ENCODE peak calls at places on chromosome 20, in ten cellular contexts. K, Q, U, J, C, N, F, E, W and D are unnamed samples.

GRCh38 chr20:1505361-1505760 is 14.1 kb upstream of the SIRPB2 start:
- DNase-seq in E (no peak), C (no peak), F (no peak), N (peak), U (no peak), K (no peak), W (no peak), Q (no peak), J (no peak), D (no peak)

GRCh38 chr20:62045118-62045517 is 20.6 kb downstream of the TAF4 start:
- DNase-seq in C (no peak), N (no peak), W (no peak), F (peak), J (no peak), Q (no peak), K (no peak), E (no peak), U (no peak), D (no peak)

GRCh38 chr20:38034961-38035360 is 1.4 kb downstream of the RPRD1B start:
- DNase-seq in W (no peak), F (no peak), E (no peak), J (no peak), Q (no peak), K (no peak), C (no peak), U (no peak), N (no peak), D (no peak)

GRCh38 chr20:50594591-50595432 is 84.6 kb downstream of the PTPN1 start:
- DNase-seq in K (no peak), F (no peak), C (no peak), N (no peak), Q (no peak), U (no peak), E (no peak), J (no peak), W (no peak), D (no peak)

GRCh38 chr20:17910828-17911294 is 57.7 kb downstream of the SNX5 start:
- DNase-seq in N (no peak), F (no peak), U (peak), Q (no peak), W (no peak), K (no peak), E (no peak), J (peak), C (no peak), D (no peak)

GRCh38 chr20:51125095-51125494 is 102.2 kb upstream of the KCNG1 start:
- DNase-seq in J (no peak), E (no peak), U (no peak), F (no peak), N (no peak), Q (no peak), K (no peak), C (no peak), W (no peak), D (no peak)

GRCh38 chr20:1469925-1470571 is 3.4 kb upstream of the NSFL1C start:
- DNase-seq in F (peak), K (peak), E (peak), J (peak), W (peak), U (peak), C (peak), Q (peak), N (peak), D (peak)

GRCh38 chr20:15742076-15742475 is 831.2 kb downstream of the KIF16B start:
- DNase-seq in F (no peak), U (no peak), J (no peak), W (no peak), Q (no peak), K (no peak), C (no peak), N (no peak), E (no peak), D (no peak)

GRCh38 chr20:34701405-34702085 is 2.6 kb upstream of the TP53INP2 start:
- DNase-seq in C (no peak), N (no peak), J (no peak), Q (peak), E (no peak), U (no peak), W (no peak), K (no peak), F (no peak), D (no peak)

GRCh38 chr20:9280654-9281053 is 211.8 kb downstream of the PLCB4 start:
- DNase-seq in K (no peak), Q (no peak), U (no peak), N (no peak), E (no peak), W (no peak), F (no peak), C (no peak), J (no peak), D (no peak)

GRCh38 chr20:21571841-21572690 is 58.2 kb upstream of the NKX2-2 start:
- DNase-seq in N (no peak), F (peak), C (no peak), K (no peak), U (no peak), W (no peak), J (peak), E (no peak), Q (peak), D (no peak)

GRCh38 chr20:14921546-14921945 is 584.1 kb upstream of the FLRT3 start:
- DNase-seq in C (no peak), K (no peak), N (no peak), J (no peak), Q (no peak), E (no peak), U (no peak), W (no peak), F (no peak), D (no peak)

GRCh38 chr20:58892126-58892931 is 39.8 kb downstream of the GNAS start:
- DNase-seq in C (no peak), N (no peak), U (peak), W (no peak), K (peak), F (peak), E (no peak), J (peak), Q (peak), D (peak)

GRCh38 chr20:61615806-61616205 is 363.7 kb downstream of the CDH4 start:
- DNase-seq in K (no peak), U (no peak), E (no peak), F (peak), C (no peak), W (no peak), N (no peak), J (no peak), Q (no peak), D (no peak)

GRCh38 chr20:33622705-33623390 is 39.3 kb upstream of the C20orf144 start:
- DNase-seq in J (no peak), F (no peak), W (no peak), C (no peak), K (no peak), E (no peak), N (no peak), U (no peak), Q (no peak), D (no peak)

GRCh38 chr20:46215913-46216707 is 92.2 kb downstream of the CDH22 start:
- DNase-seq in U (no peak), N (no peak), W (no peak), J (peak), K (no peak), Q (peak), C (peak), F (no peak), E (peak), D (no peak)

GRCh38 chr20:57392512-57393271 is 1.5 kb downstream of the RBM38 start:
- DNase-seq in J (peak), W (no peak), K (peak), E (no peak), N (no peak), C (no peak), F (peak), Q (no peak), U (peak), D (no peak)

GRCh38 chr20:8287328-8287727 is 155.3 kb downstream of the PLCB1 start:
- DNase-seq in K (no peak), F (no peak), N (no peak), U (no peak), Q (no peak), E (no peak), W (no peak), C (no peak), J (no peak), D (no peak)

GRCh38 chr20:8602389-8603116 is 466.3 kb upstream of the PLCB4 start:
- DNase-seq in E (no peak), Q (no peak), W (peak), N (no peak), J (no peak), K (no peak), F (no peak), C (no peak), U (no peak), D (no peak)

GRCh38 chr20:61350500-61351250 is 98.6 kb downstream of the CDH4 start:
- DNase-seq in K (no peak), F (no peak), U (peak), N (no peak), E (no peak), J (no peak), C (no peak), W (no peak), Q (no peak), D (no peak)

GRCh38 chr20:41245086-41245707 is 72.3 kb downstream of the ZHX3 start:
- DNase-seq in U (peak), F (no peak), E (no peak), C (peak), K (no peak), Q (peak), J (no peak), N (no peak), W (no peak), D (no peak)

GRCh38 chr20:62117658-62118057 is 4.6 kb upstream of the LSM14B start:
- DNase-seq in K (peak), J (no peak), Q (no peak), W (no peak), E (no peak), F (peak), U (no peak), C (no peak), N (no peak), D (no peak)

GRCh38 chr20:44424039-44424495 is 51.6 kb upstream of the TTPAL start:
- DNase-seq in F (no peak), E (no peak), N (no peak), W (no peak), Q (no peak), J (no peak), K (no peak), C (no peak), U (no peak), D (no peak)

GRCh38 chr20:8357703-8358102 is 225.6 kb downstream of the PLCB1 start:
- DNase-seq in C (no peak), Q (no peak), E (no peak), K (no peak), W (no peak), N (no peak), U (no peak), F (no peak), J (no peak), D (no peak)

GRCh38 chr20:15627501-15627903 is 945.7 kb downstream of the KIF16B start:
- DNase-seq in U (no peak), K (no peak), W (no peak), N (no peak), Q (no peak), J (no peak), C (peak), E (no peak), F (no peak), D (no peak)

DNA sequence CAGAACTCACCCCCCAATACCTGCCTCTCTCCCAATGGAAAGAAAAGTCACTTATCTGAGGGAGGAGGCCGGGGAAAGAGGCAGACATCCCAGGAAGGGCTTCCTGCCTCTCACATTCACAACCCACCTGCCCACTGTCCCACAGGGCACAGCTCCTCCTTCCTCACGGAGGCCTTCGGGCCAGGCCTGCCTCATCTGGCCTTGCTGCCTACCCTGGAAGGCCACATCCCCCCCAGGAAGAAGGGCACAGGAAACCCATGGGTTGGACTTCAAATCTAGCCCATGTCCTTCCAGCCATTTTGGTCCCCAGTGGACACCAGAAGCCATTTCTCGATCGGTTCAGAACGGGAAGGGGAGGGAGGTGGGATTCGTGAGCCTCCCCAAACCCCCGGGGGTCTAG is 162.0 kb downstream of the PREX1 start:
- DNase-seq in K (no peak), J (no peak), C (no peak), Q (no peak), W (no peak), F (no peak), E (no peak), N (no peak), U (no peak), D (no peak)
- TF ChIP-seq POLR2AphosphoS5 in K (no peak), J (no peak), C (no peak), Q (no peak), W (no peak), F (no peak), E (no peak), N (no peak), U (no peak), D (no peak)

GRCh38 chr20:63708301-63709148 is 686 bp downstream of the ZGPAT start:
- DNase-seq in F (no peak), Q (no peak), C (no peak), E (no peak), W (no peak), K (no peak), J (peak), U (peak), N (no peak), D (no peak)

GRCh38 chr20:63706027-63706695 is 1.6 kb downstream of the ARFRP1 start:
- DNase-seq in J (peak), C (no peak), F (no peak), W (no peak), N (no peak), U (peak), K (peak), E (no peak), Q (no peak), D (no peak)

GRCh38 chr20:63706852-63707557 is 771 bp downstream of the ARFRP1 start:
- DNase-seq in J (peak), F (peak), C (no peak), K (peak), W (no peak), N (no peak), E (no peak), Q (peak), U (peak), D (no peak)

GRCh38 chr20:63709149-63709527 is 1.3 kb downstream of the ZGPAT start:
- DNase-seq in E (no peak), F (no peak), K (no peak), J (no peak), Q (no peak), U (peak), N (no peak), C (no peak), W (no peak), D (no peak)

GRCh38 chr20:63707558-63708300 is at the start of the genes ARFRP1 and ZGPAT:
- DNase-seq in F (peak), W (no peak), N (peak), K (peak), Q (peak), C (no peak), E (peak), U (peak), J (peak), D (peak)
- TF ChIP-seq POLR2A in F (no peak), W (peak), N (peak), K (peak), Q (peak), C (no peak), E (peak), U (peak), J (peak), D (peak)

DNA sequence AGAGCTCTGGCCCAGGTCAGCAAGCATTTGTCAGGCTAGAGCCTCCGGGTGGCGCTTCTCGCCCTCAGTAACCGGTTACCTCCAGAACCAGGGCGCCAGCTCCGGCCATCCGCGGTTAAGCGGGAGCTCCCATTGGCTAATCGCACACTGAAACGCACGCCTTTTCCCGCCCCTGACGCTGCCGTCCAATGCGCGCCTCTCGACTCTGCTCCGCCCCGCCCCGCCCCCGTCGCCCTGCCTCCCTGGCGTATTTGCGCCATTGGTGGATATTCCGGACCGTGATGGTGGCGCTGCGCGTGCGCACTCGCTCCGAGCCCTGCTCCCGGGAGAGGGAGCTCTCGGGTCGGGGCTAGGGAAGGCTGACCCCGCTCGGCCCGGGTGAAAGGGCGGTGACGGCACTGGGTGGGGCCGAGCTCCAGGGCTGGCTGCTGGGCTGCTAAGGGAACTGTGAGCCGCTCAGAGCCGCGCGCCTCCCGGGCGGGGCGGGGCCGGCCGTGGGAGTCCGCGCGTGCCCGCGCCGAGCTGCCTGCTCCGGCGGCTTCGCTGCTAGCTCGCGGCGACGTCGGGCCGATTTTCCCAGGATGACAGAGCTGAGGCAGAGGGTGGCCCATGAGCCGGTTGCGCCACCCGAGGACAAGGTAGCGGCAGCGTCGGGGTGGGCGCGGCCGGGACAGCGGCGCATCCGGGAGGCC is at the start of gene CDS2:
- DNase-seq in E (peak), Q (peak), W (peak), N (peak), K (peak), J (peak), F (peak), U (peak), C (peak), D (peak)
- TF ChIP-seq POLR2AphosphoS5 in E (peak), Q (peak), W (no peak), N (peak), K (peak), J (peak), F (peak), U (peak), C (peak), D (peak)

DNA sequence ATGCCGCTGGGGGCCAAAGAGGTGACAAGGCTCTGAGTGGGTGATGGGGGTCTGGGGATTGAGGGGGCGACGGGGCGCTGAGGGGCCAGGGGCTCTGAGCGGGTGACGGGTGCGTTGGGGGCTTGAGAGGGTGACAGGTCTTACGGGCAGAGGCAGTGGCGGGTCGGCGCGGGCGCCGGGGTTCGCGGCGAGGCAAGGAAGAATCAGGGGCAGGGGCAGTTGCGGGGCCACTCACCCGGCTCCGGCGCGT is 146 bp downstream of the ZNFX1 start:
- DNase-seq in K (no peak), U (no peak), Q (no peak), N (no peak), E (no peak), W (no peak), C (no peak), F (no peak), J (no peak), D (no peak)
- TF ChIP-seq POLR2A in K (peak), U (no peak), Q (no peak), N (peak), E (no peak), W (peak), C (no peak), F (no peak), J (no peak), D (peak)

GRCh38 chr20:32521780-32522524 is 63.2 kb downstream of the NOL4L start:
- DNase-seq in U (peak), J (peak), N (no peak), Q (peak), C (peak), E (peak), F (peak), W (no peak), K (peak), D (peak)
- TF ChIP-seq POLR2AphosphoS5 in U (no peak), J (no peak), N (no peak), Q (no peak), C (no peak), E (no peak), F (no peak), W (no peak), K (no peak), D (no peak)

DNA sequence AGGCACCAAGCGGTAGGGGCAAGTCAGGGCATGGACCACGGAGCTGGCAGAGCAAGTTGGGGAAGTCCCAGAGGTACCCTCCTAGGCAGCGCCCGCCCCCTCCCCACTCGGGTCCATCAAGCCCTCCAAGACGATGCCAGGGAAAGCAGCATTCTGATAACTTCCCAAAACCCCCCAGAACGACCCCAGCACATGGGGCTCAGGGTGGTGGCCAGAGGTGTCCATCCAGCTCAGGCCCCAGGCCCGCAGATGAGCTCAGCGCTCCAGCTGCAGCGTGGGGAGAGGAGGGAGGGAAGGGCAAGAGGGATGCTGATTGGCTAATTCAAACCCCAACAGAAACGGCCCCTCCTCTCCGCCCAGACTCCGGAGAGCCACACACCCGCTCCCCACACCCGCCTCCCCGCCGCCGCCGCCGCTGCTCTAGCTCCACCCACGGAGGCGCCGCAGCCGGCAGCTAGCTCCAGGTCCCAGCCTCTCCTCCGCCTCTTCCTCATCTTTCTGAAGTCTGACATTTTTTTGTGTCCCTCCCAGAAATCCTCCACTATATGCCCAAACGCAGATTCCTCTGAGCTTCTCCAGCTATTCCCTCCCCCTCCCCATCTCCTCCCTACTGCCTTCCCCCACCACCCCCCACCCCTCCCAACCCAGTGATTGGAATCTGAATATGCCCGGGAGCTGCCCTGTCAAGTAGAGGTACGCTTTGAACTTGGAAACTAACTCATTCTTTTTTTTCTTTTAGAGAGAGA is 40.3 kb upstream of the TLDC2 start:
- DNase-seq in Q (no peak), J (peak), F (peak), K (peak), N (peak), U (peak), C (peak), E (peak), W (peak), D (peak)
- TF ChIP-seq POLR2A in Q (no peak), J (peak), F (no peak), K (peak), N (peak), U (peak), C (no peak), E (peak), W (peak), D (no peak)

GRCh38 chr20:25477156-25477882 is 69.8 kb downstream of the GINS1 start:
- DNase-seq in J (no peak), E (no peak), K (no peak), N (no peak), U (no peak), F (peak), W (no peak), Q (no peak), C (no peak), D (no peak)
- TF ChIP-seq POLR2AphosphoS5 in J (no peak), E (no peak), K (no peak), N (no peak), U (no peak), F (no peak), W (no peak), Q (no peak), C (no peak), D (no peak)